ENCODE peak calls at places on chromosomes 2 and 18, in seven cellular contexts. One of them, this sample, is unnamed.

GRCh38 chr2:41896186-41896846 is 151.5 kb upstream of the PKDCC start:
- DNase-seq in activated CD8-positive, alpha-beta T cell treated with anti-CD3 and anti-CD28 coated beads, Interleukin-2, amount 10 ng/mL, durations not matched to agents 7 days and 5 days: peak
- DNase-seq in T-cell: peak
- DNase-seq in spleen: no peak
- DNase-seq in neural progenitor cell: no peak
- DNase-seq in aorta: no peak
- DNase-seq in activated T-helper 1 cell treated with anti-CD3 and anti-CD28 coated beads, Interleukin-2, amount 50 U/mL, for 16 hours: no peak
- DNase-seq in this sample: no peak

GRCh38 chr2:3635171-3636008 is 22.6 kb upstream of the ALLC start:
- DNase-seq in activated CD8-positive, alpha-beta T cell treated with anti-CD3 and anti-CD28 coated beads, Interleukin-2, amount 10 ng/mL, durations not matched to agents 7 days and 5 days: no peak
- DNase-seq in T-cell: no peak
- DNase-seq in spleen: peak
- DNase-seq in neural progenitor cell: no peak
- DNase-seq in aorta: peak
- DNase-seq in activated T-helper 1 cell treated with anti-CD3 and anti-CD28 coated beads, Interleukin-2, amount 50 U/mL, for 16 hours: no peak
- DNase-seq in this sample: no peak

GRCh38 chr2:30257266-30258214 is 26.2 kb downstream of the LBH start:
- DNase-seq in activated CD8-positive, alpha-beta T cell treated with anti-CD3 and anti-CD28 coated beads, Interleukin-2, amount 10 ng/mL, durations not matched to agents 7 days and 5 days: no peak
- DNase-seq in T-cell: peak
- DNase-seq in spleen: no peak
- DNase-seq in neural progenitor cell: no peak
- DNase-seq in aorta: no peak
- DNase-seq in activated T-helper 1 cell treated with anti-CD3 and anti-CD28 coated beads, Interleukin-2, amount 50 U/mL, for 16 hours: no peak
- DNase-seq in this sample: peak

GRCh38 chr2:219448099-219448775 is 13.6 kb downstream of the SPEG start:
- DNase-seq in activated CD8-positive, alpha-beta T cell treated with anti-CD3 and anti-CD28 coated beads, Interleukin-2, amount 10 ng/mL, durations not matched to agents 7 days and 5 days: no peak
- DNase-seq in T-cell: no peak
- DNase-seq in spleen: no peak
- DNase-seq in neural progenitor cell: peak
- DNase-seq in aorta: no peak
- DNase-seq in activated T-helper 1 cell treated with anti-CD3 and anti-CD28 coated beads, Interleukin-2, amount 50 U/mL, for 16 hours: no peak
- DNase-seq in this sample: no peak

GRCh38 chr2:189702071-189702470 is 27.6 kb downstream of the ANKAR start:
- DNase-seq in activated CD8-positive, alpha-beta T cell treated with anti-CD3 and anti-CD28 coated beads, Interleukin-2, amount 10 ng/mL, durations not matched to agents 7 days and 5 days: no peak
- DNase-seq in T-cell: no peak
- DNase-seq in spleen: no peak
- DNase-seq in neural progenitor cell: no peak
- DNase-seq in aorta: no peak
- DNase-seq in activated T-helper 1 cell treated with anti-CD3 and anti-CD28 coated beads, Interleukin-2, amount 50 U/mL, for 16 hours: no peak
- DNase-seq in this sample: peak

GRCh38 chr2:195009202-195009601 is 647.8 kb upstream of the SLC39A10 start:
- DNase-seq in activated CD8-positive, alpha-beta T cell treated with anti-CD3 and anti-CD28 coated beads, Interleukin-2, amount 10 ng/mL, durations not matched to agents 7 days and 5 days: no peak
- DNase-seq in T-cell: no peak
- DNase-seq in spleen: no peak
- DNase-seq in neural progenitor cell: no peak
- DNase-seq in aorta: no peak
- DNase-seq in activated T-helper 1 cell treated with anti-CD3 and anti-CD28 coated beads, Interleukin-2, amount 50 U/mL, for 16 hours: no peak
- DNase-seq in this sample: no peak

GRCh38 chr2:237726401-237726830 is 72.2 kb upstream of the RBM44 start:
- DNase-seq in activated CD8-positive, alpha-beta T cell treated with anti-CD3 and anti-CD28 coated beads, Interleukin-2, amount 10 ng/mL, durations not matched to agents 7 days and 5 days: no peak
- DNase-seq in T-cell: no peak
- DNase-seq in spleen: no peak
- DNase-seq in neural progenitor cell: no peak
- DNase-seq in aorta: no peak
- DNase-seq in activated T-helper 1 cell treated with anti-CD3 and anti-CD28 coated beads, Interleukin-2, amount 50 U/mL, for 16 hours: no peak
- DNase-seq in this sample: no peak

GRCh38 chr2:46422717-46423394 is 56.5 kb upstream of the TMEM247 start:
- DNase-seq in activated CD8-positive, alpha-beta T cell treated with anti-CD3 and anti-CD28 coated beads, Interleukin-2, amount 10 ng/mL, durations not matched to agents 7 days and 5 days: no peak
- DNase-seq in T-cell: no peak
- DNase-seq in spleen: no peak
- DNase-seq in neural progenitor cell: no peak
- DNase-seq in aorta: no peak
- DNase-seq in activated T-helper 1 cell treated with anti-CD3 and anti-CD28 coated beads, Interleukin-2, amount 50 U/mL, for 16 hours: no peak
- DNase-seq in this sample: no peak

GRCh38 chr18:24402209-24402785 is 4.7 kb upstream of the OSBPL1A start:
- DNase-seq in activated CD8-positive, alpha-beta T cell treated with anti-CD3 and anti-CD28 coated beads, Interleukin-2, amount 10 ng/mL, durations not matched to agents 7 days and 5 days: no peak
- DNase-seq in T-cell: no peak
- DNase-seq in spleen: no peak
- DNase-seq in neural progenitor cell: no peak
- DNase-seq in aorta: no peak
- DNase-seq in activated T-helper 1 cell treated with anti-CD3 and anti-CD28 coated beads, Interleukin-2, amount 50 U/mL, for 16 hours: no peak
- DNase-seq in this sample: no peak

GRCh38 chr2:205683991-205684390 is 1.7 kb downstream of the NRP2 start:
- DNase-seq in activated CD8-positive, alpha-beta T cell treated with anti-CD3 and anti-CD28 coated beads, Interleukin-2, amount 10 ng/mL, durations not matched to agents 7 days and 5 days: no peak
- DNase-seq in T-cell: no peak
- DNase-seq in spleen: no peak
- DNase-seq in neural progenitor cell: no peak
- DNase-seq in aorta: no peak
- DNase-seq in activated T-helper 1 cell treated with anti-CD3 and anti-CD28 coated beads, Interleukin-2, amount 50 U/mL, for 16 hours: no peak
- DNase-seq in this sample: no peak

GRCh38 chr2:127254386-127254981 is 34.4 kb upstream of the CYP27C1 start:
- DNase-seq in activated CD8-positive, alpha-beta T cell treated with anti-CD3 and anti-CD28 coated beads, Interleukin-2, amount 10 ng/mL, durations not matched to agents 7 days and 5 days: no peak
- DNase-seq in T-cell: no peak
- DNase-seq in spleen: no peak
- DNase-seq in neural progenitor cell: no peak
- DNase-seq in aorta: no peak
- DNase-seq in activated T-helper 1 cell treated with anti-CD3 and anti-CD28 coated beads, Interleukin-2, amount 50 U/mL, for 16 hours: no peak
- DNase-seq in this sample: no peak

GRCh38 chr2:170307988-170308387 is 130.0 kb downstream of the MYO3B start:
- DNase-seq in activated CD8-positive, alpha-beta T cell treated with anti-CD3 and anti-CD28 coated beads, Interleukin-2, amount 10 ng/mL, durations not matched to agents 7 days and 5 days: no peak
- DNase-seq in T-cell: no peak
- DNase-seq in spleen: no peak
- DNase-seq in neural progenitor cell: no peak
- DNase-seq in aorta: no peak
- DNase-seq in activated T-helper 1 cell treated with anti-CD3 and anti-CD28 coated beads, Interleukin-2, amount 50 U/mL, for 16 hours: no peak
- DNase-seq in this sample: no peak

GRCh38 chr18:55321268-55322175 is 266.5 kb downstream of the TCF4 start:
- DNase-seq in activated CD8-positive, alpha-beta T cell treated with anti-CD3 and anti-CD28 coated beads, Interleukin-2, amount 10 ng/mL, durations not matched to agents 7 days and 5 days: peak
- DNase-seq in T-cell: no peak
- DNase-seq in spleen: peak
- DNase-seq in neural progenitor cell: peak
- DNase-seq in aorta: peak
- DNase-seq in activated T-helper 1 cell treated with anti-CD3 and anti-CD28 coated beads, Interleukin-2, amount 50 U/mL, for 16 hours: no peak
- DNase-seq in this sample: no peak

GRCh38 chr2:216833076-216833475 is 26.8 kb downstream of the TNP1 start:
- DNase-seq in activated CD8-positive, alpha-beta T cell treated with anti-CD3 and anti-CD28 coated beads, Interleukin-2, amount 10 ng/mL, durations not matched to agents 7 days and 5 days: no peak
- DNase-seq in T-cell: no peak
- DNase-seq in spleen: no peak
- DNase-seq in neural progenitor cell: no peak
- DNase-seq in aorta: no peak
- DNase-seq in activated T-helper 1 cell treated with anti-CD3 and anti-CD28 coated beads, Interleukin-2, amount 50 U/mL, for 16 hours: no peak
- DNase-seq in this sample: no peak

GRCh38 chr2:120221616-120222015 is 1.6 kb downstream of the TMEM185B start:
- DNase-seq in activated CD8-positive, alpha-beta T cell treated with anti-CD3 and anti-CD28 coated beads, Interleukin-2, amount 10 ng/mL, durations not matched to agents 7 days and 5 days: no peak
- DNase-seq in T-cell: no peak
- DNase-seq in spleen: peak
- DNase-seq in neural progenitor cell: no peak
- DNase-seq in aorta: peak
- DNase-seq in activated T-helper 1 cell treated with anti-CD3 and anti-CD28 coated beads, Interleukin-2, amount 50 U/mL, for 16 hours: no peak
- DNase-seq in this sample: no peak

GRCh38 chr2:3645745-3646389 is 12.1 kb upstream of the ALLC start:
- DNase-seq in activated CD8-positive, alpha-beta T cell treated with anti-CD3 and anti-CD28 coated beads, Interleukin-2, amount 10 ng/mL, durations not matched to agents 7 days and 5 days: no peak
- DNase-seq in T-cell: no peak
- DNase-seq in spleen: peak
- DNase-seq in neural progenitor cell: no peak
- DNase-seq in aorta: peak
- DNase-seq in activated T-helper 1 cell treated with anti-CD3 and anti-CD28 coated beads, Interleukin-2, amount 50 U/mL, for 16 hours: no peak
- DNase-seq in this sample: no peak

GRCh38 chr18:8480506-8481328 is 128.5 kb upstream of the RAB12 start:
- DNase-seq in activated CD8-positive, alpha-beta T cell treated with anti-CD3 and anti-CD28 coated beads, Interleukin-2, amount 10 ng/mL, durations not matched to agents 7 days and 5 days: no peak
- DNase-seq in T-cell: no peak
- DNase-seq in spleen: no peak
- DNase-seq in neural progenitor cell: peak
- DNase-seq in aorta: no peak
- DNase-seq in activated T-helper 1 cell treated with anti-CD3 and anti-CD28 coated beads, Interleukin-2, amount 50 U/mL, for 16 hours: no peak
- DNase-seq in this sample: no peak

GRCh38 chr2:165240927-165241326 is 1.7 kb downstream of the SCN2A start:
- DNase-seq in activated CD8-positive, alpha-beta T cell treated with anti-CD3 and anti-CD28 coated beads, Interleukin-2, amount 10 ng/mL, durations not matched to agents 7 days and 5 days: no peak
- DNase-seq in T-cell: no peak
- DNase-seq in spleen: no peak
- DNase-seq in neural progenitor cell: no peak
- DNase-seq in aorta: no peak
- DNase-seq in activated T-helper 1 cell treated with anti-CD3 and anti-CD28 coated beads, Interleukin-2, amount 50 U/mL, for 16 hours: no peak
- DNase-seq in this sample: no peak

GRCh38 chr2:190105554-190105953 is 43.0 kb upstream of the MSTN start:
- DNase-seq in activated CD8-positive, alpha-beta T cell treated with anti-CD3 and anti-CD28 coated beads, Interleukin-2, amount 10 ng/mL, durations not matched to agents 7 days and 5 days: no peak
- DNase-seq in T-cell: no peak
- DNase-seq in spleen: no peak
- DNase-seq in neural progenitor cell: no peak
- DNase-seq in aorta: no peak
- DNase-seq in activated T-helper 1 cell treated with anti-CD3 and anti-CD28 coated beads, Interleukin-2, amount 50 U/mL, for 16 hours: no peak
- DNase-seq in this sample: no peak

GRCh38 chr2:73212098-73212447 is 2.0 kb upstream of the SMYD5 start:
- DNase-seq in activated CD8-positive, alpha-beta T cell treated with anti-CD3 and anti-CD28 coated beads, Interleukin-2, amount 10 ng/mL, durations not matched to agents 7 days and 5 days: no peak
- DNase-seq in T-cell: no peak
- DNase-seq in spleen: no peak
- DNase-seq in neural progenitor cell: no peak
- DNase-seq in aorta: no peak
- DNase-seq in activated T-helper 1 cell treated with anti-CD3 and anti-CD28 coated beads, Interleukin-2, amount 50 U/mL, for 16 hours: no peak
- DNase-seq in this sample: no peak

GRCh38 chr2:240225116-240225515 is 84.7 kb upstream of the OTOS start:
- DNase-seq in activated CD8-positive, alpha-beta T cell treated with anti-CD3 and anti-CD28 coated beads, Interleukin-2, amount 10 ng/mL, durations not matched to agents 7 days and 5 days: no peak
- DNase-seq in T-cell: no peak
- DNase-seq in spleen: peak
- DNase-seq in neural progenitor cell: no peak
- DNase-seq in aorta: peak
- DNase-seq in activated T-helper 1 cell treated with anti-CD3 and anti-CD28 coated beads, Interleukin-2, amount 50 U/mL, for 16 hours: no peak
- DNase-seq in this sample: no peak

GRCh38 chr18:44696892-44697291 is 16.2 kb downstream of the SETBP1 start:
- DNase-seq in activated CD8-positive, alpha-beta T cell treated with anti-CD3 and anti-CD28 coated beads, Interleukin-2, amount 10 ng/mL, durations not matched to agents 7 days and 5 days: no peak
- DNase-seq in T-cell: no peak
- DNase-seq in spleen: no peak
- DNase-seq in neural progenitor cell: peak
- DNase-seq in aorta: no peak
- DNase-seq in activated T-helper 1 cell treated with anti-CD3 and anti-CD28 coated beads, Interleukin-2, amount 50 U/mL, for 16 hours: no peak
- DNase-seq in this sample: no peak

GRCh38 chr18:29501952-29502351 is 1325.0 kb upstream of the CDH2 start:
- DNase-seq in activated CD8-positive, alpha-beta T cell treated with anti-CD3 and anti-CD28 coated beads, Interleukin-2, amount 10 ng/mL, durations not matched to agents 7 days and 5 days: no peak
- DNase-seq in T-cell: no peak
- DNase-seq in spleen: no peak
- DNase-seq in neural progenitor cell: no peak
- DNase-seq in aorta: no peak
- DNase-seq in activated T-helper 1 cell treated with anti-CD3 and anti-CD28 coated beads, Interleukin-2, amount 50 U/mL, for 16 hours: no peak
- DNase-seq in this sample: no peak